ENCODE peak calls at places on chromosomes 4 and X, in seven cellular contexts. X, J, L, Z, U, S and D are unnamed samples.

GRCh38 chr4:82889287-82889686 is 1.7 kb downstream of the SEC31A start:
- DNase-seq in X (no peak), J (no peak), L (no peak), Z (no peak), U (no peak), S (no peak), D (no peak)

GRCh38 chrX:69150294-69150960 is 14.8 kb downstream of the PJA1 start:
- DNase-seq in X (peak; percentile 28), J (no peak), L (no peak), Z (no peak), U (no peak), S (no peak), D (peak; percentile 19)

GRCh38 chrX:119181491-119181890 is 53.9 kb upstream of the KIAA1210 start:
- DNase-seq in X (peak; percentile 66), J (no peak), L (no peak), Z (peak; percentile 23), U (no peak), S (peak; percentile 5), D (peak; percentile 23)

GRCh38 chrX:104712515-104712914 is 146.5 kb downstream of the IL1RAPL2 start:
- DNase-seq in X (peak; percentile 0), J (no peak), L (no peak), Z (no peak), U (no peak), S (no peak), D (no peak)

GRCh38 chrX:9682861-9683260 is 82.8 kb downstream of the GPR143 start:
- DNase-seq in X (no peak), J (no peak), L (no peak), Z (no peak), U (no peak), S (no peak), D (no peak)

GRCh38 chr4:75046226-75046625 is 113.3 kb downstream of the PARM1 start:
- DNase-seq in X (no peak), J (no peak), L (no peak), Z (no peak), U (no peak), S (no peak), D (no peak)

GRCh38 chr4:25092139-25092538 is 61.4 kb upstream of the LGI2 start:
- DNase-seq in X (peak; percentile 36), J (no peak), L (no peak), Z (no peak), U (no peak), S (no peak), D (no peak)

GRCh38 chr4:10077492-10078335 is 38.9 kb downstream of the WDR1 start:
- DNase-seq in X (no peak), J (peak; percentile 66), L (no peak), Z (no peak), U (no peak), S (no peak), D (no peak)

GRCh38 chr4:76748649-76749048 is 149.3 kb downstream of the SOWAHB start:
- DNase-seq in X (peak; percentile 72), J (no peak), L (peak; percentile 21), Z (peak; percentile 51), U (no peak), S (peak; percentile 49), D (peak; percentile 57)
- TF ChIP-seq CTCF in X (peak; percentile 58), J (no peak), L (peak; percentile 14), Z (peak; percentile 31), U (peak; percentile 39), S (no peak), D (peak; percentile 18)

DNA sequence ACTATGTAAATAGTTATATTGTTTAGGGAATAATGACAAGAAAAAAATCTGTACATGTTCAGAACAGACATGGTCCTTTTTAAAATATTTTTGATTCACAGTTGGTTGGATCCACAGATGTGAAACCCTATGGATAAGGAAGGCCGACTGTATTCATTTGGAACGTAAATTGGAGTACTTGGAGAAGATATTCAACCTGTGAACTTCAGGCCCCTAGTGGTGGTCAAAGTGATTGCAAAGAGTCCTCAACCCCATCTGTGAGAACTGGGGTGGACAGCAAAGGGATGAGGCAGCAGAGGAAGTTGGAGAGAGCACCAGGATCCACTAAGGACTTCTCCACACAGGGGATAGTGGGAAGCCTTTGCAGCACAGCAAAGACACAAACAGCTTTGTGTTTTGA is 6.2 kb upstream of the CXCL13 start:
- DNase-seq in X (peak; percentile 75), J (no peak), L (peak; percentile 44), Z (peak; percentile 16), U (no peak), S (peak; percentile 31), D (peak; percentile 59)
- TF ChIP-seq CTCF in X (peak; percentile 75), J (no peak), L (peak; percentile 66), Z (peak; percentile 46), U (peak; percentile 64), S (peak; percentile 78), D (peak; percentile 76)

GRCh38 chr4:153465583-153465921 is 608 bp upstream of the TMEM131L start:
- DNase-seq in X (peak; percentile 63), J (peak; percentile 87), L (peak; percentile 27), Z (peak; percentile 53), U (peak; percentile 74), S (peak; percentile 59), D (peak; percentile 58)
- TF ChIP-seq CTCF in X (no peak), J (no peak), L (no peak), Z (no peak), U (no peak), S (peak; percentile 38), D (peak; percentile 34)

DNA sequence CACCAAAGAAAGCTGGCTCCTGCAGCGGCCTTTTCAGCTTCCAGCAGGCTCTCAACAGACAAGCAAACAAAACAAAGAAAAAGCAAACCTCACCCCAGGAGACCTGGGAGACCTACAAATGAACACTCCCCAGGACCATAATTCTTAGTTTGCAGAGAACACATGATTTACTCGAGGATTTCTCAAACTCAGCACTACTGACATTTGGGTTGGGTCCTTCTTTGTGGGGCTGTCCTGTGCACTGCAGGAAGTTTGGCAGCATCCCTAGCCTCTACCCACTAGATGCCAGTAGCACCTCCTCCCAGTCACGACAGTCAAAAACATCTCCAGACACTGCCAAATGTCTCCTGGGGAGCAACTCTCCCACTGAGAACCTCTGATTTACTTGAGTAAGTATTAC is 21.9 kb downstream of the APOO start:
- DNase-seq in X (no peak), J (no peak), L (no peak), Z (no peak), U (no peak), S (no peak), D (no peak)
- TF ChIP-seq CTCF in X (no peak), J (no peak), L (no peak), Z (no peak), U (no peak), S (no peak), D (no peak)

GRCh38 chr4:17511950-17512795 is at the start of gene QDPR:
- DNase-seq in X (peak; percentile 89), J (peak; percentile 87), L (peak; percentile 92), Z (peak; percentile 88), U (peak; percentile 59), S (peak; percentile 69), D (peak; percentile 51)
- TF ChIP-seq CTCF in X (peak; percentile 62), J (peak; percentile 10), L (peak; percentile 49), Z (peak; percentile 48), U (peak; percentile 52), S (peak; percentile 1), D (peak; percentile 48)